ENCODE peak calls at places on chromosome 1, in five cellular contexts. One of them, this sample, is unnamed.

GRCh38 chr1:1599030-1599916 is 662 bp downstream of the FNDC10 start:
- DNase-seq in psoas muscle: no peak
- DNase-seq in IMR-90: peak
- DNase-seq in tibial nerve: no peak
- DNase-seq in endodermal cell: peak
- DNase-seq in this sample: no peak

GRCh38 chr1:242425232-242425631 is 99.3 kb downstream of the PLD5 start:
- DNase-seq in IMR-90: no peak
- DNase-seq in endodermal cell: no peak
- DNase-seq in tibial nerve: no peak
- DNase-seq in psoas muscle: no peak
- DNase-seq in this sample: peak

GRCh38 chr1:231601775-231602674 is 24.6 kb upstream of the DISC1 start:
- DNase-seq in psoas muscle: no peak
- DNase-seq in tibial nerve: no peak
- DNase-seq in endodermal cell: no peak
- DNase-seq in IMR-90: peak
- DNase-seq in this sample: no peak

GRCh38 chr1:41498809-41499208 is 14.3 kb upstream of the EDN2 start:
- DNase-seq in endodermal cell: peak
- DNase-seq in IMR-90: peak
- DNase-seq in psoas muscle: peak
- DNase-seq in tibial nerve: no peak
- DNase-seq in this sample: peak

GRCh38 chr1:100868364-100868995 is 26.2 kb downstream of the EXTL2 start:
- DNase-seq in endodermal cell: no peak
- DNase-seq in IMR-90: peak
- DNase-seq in tibial nerve: no peak
- DNase-seq in psoas muscle: no peak
- DNase-seq in this sample: peak

GRCh38 chr1:21944261-21945074 is 7.4 kb upstream of the HSPG2 start:
- DNase-seq in tibial nerve: no peak
- DNase-seq in endodermal cell: peak
- DNase-seq in psoas muscle: no peak
- DNase-seq in IMR-90: no peak
- DNase-seq in this sample: no peak

GRCh38 chr1:20719871-20720620 is 2.2 kb upstream of the KIF17 start:
- DNase-seq in tibial nerve: no peak
- DNase-seq in IMR-90: no peak
- DNase-seq in psoas muscle: no peak
- DNase-seq in endodermal cell: peak
- DNase-seq in this sample: no peak

GRCh38 chr1:225004396-225004795 is 74.9 kb downstream of the DNAH14 start:
- DNase-seq in tibial nerve: no peak
- DNase-seq in IMR-90: no peak
- DNase-seq in psoas muscle: no peak
- DNase-seq in endodermal cell: no peak
- DNase-seq in this sample: peak

GRCh38 chr1:22414244-22414751 is 37.4 kb upstream of the ZBTB40 start:
- DNase-seq in psoas muscle: no peak
- DNase-seq in endodermal cell: no peak
- DNase-seq in tibial nerve: no peak
- DNase-seq in IMR-90: peak
- DNase-seq in this sample: peak

GRCh38 chr1:116694524-116694923 is 27.0 kb upstream of the IGSF3 start:
- DNase-seq in IMR-90: no peak
- DNase-seq in endodermal cell: no peak
- DNase-seq in psoas muscle: peak
- DNase-seq in tibial nerve: no peak
- DNase-seq in this sample: peak

GRCh38 chr1:222654849-222655248 is 37.0 kb downstream of the MIA3 start:
- DNase-seq in tibial nerve: no peak
- DNase-seq in endodermal cell: no peak
- DNase-seq in IMR-90: no peak
- DNase-seq in psoas muscle: no peak
- DNase-seq in this sample: no peak

GRCh38 chr1:2539312-2539907 is 9.3 kb upstream of the HES5 start:
- DNase-seq in IMR-90: no peak
- DNase-seq in psoas muscle: no peak
- DNase-seq in tibial nerve: no peak
- DNase-seq in endodermal cell: peak
- DNase-seq in this sample: no peak

GRCh38 chr1:90708826-90709225 is 8.3 kb downstream of the BARHL2 start:
- DNase-seq in IMR-90: no peak
- DNase-seq in psoas muscle: no peak
- DNase-seq in tibial nerve: no peak
- DNase-seq in endodermal cell: no peak
- DNase-seq in this sample: no peak

GRCh38 chr1:196951711-196952394 is 8.3 kb downstream of the CFHR2 start:
- DNase-seq in tibial nerve: no peak
- DNase-seq in psoas muscle: no peak
- DNase-seq in endodermal cell: no peak
- DNase-seq in IMR-90: peak
- DNase-seq in this sample: no peak

GRCh38 chr1:77385551-77385950 is 103.7 kb downstream of the AK5 start:
- DNase-seq in endodermal cell: no peak
- DNase-seq in tibial nerve: no peak
- DNase-seq in IMR-90: peak
- DNase-seq in psoas muscle: no peak
- DNase-seq in this sample: no peak

GRCh38 chr1:82195245-82195644 is 394.5 kb downstream of the ADGRL2 start:
- DNase-seq in IMR-90: no peak
- DNase-seq in endodermal cell: no peak
- DNase-seq in psoas muscle: no peak
- DNase-seq in tibial nerve: no peak
- DNase-seq in this sample: no peak

GRCh38 chr1:38567401-38567800 is 292.2 kb downstream of the RRAGC start:
- DNase-seq in endodermal cell: no peak
- DNase-seq in tibial nerve: no peak
- DNase-seq in IMR-90: no peak
- DNase-seq in psoas muscle: no peak
- DNase-seq in this sample: no peak

GRCh38 chr1:107538502-107538901 is 397.7 kb downstream of the NTNG1 start:
- DNase-seq in endodermal cell: no peak
- DNase-seq in psoas muscle: no peak
- DNase-seq in tibial nerve: no peak
- DNase-seq in IMR-90: no peak
- DNase-seq in this sample: no peak

GRCh38 chr1:119885903-119886783 is 10.2 kb downstream of the ADAM30 start:
- DNase-seq in psoas muscle: peak
- DNase-seq in tibial nerve: no peak
- DNase-seq in IMR-90: peak
- DNase-seq in endodermal cell: peak
- DNase-seq in this sample: peak

GRCh38 chr1:2358072-2358471 is 33.3 kb downstream of the MORN1 start:
- DNase-seq in IMR-90: no peak
- DNase-seq in psoas muscle: peak
- DNase-seq in endodermal cell: no peak
- DNase-seq in tibial nerve: no peak
- DNase-seq in this sample: no peak

GRCh38 chr1:216662681-216663080 is 60.5 kb downstream of the ESRRG start:
- DNase-seq in tibial nerve: no peak
- DNase-seq in endodermal cell: no peak
- DNase-seq in psoas muscle: no peak
- DNase-seq in IMR-90: no peak
- DNase-seq in this sample: no peak

GRCh38 chr1:182586380-182586779 is 2.7 kb downstream of the RNASEL start:
- DNase-seq in endodermal cell: no peak
- DNase-seq in tibial nerve: no peak
- DNase-seq in psoas muscle: no peak
- DNase-seq in IMR-90: no peak
- DNase-seq in this sample: no peak

GRCh38 chr1:115413621-115414020 is 75.6 kb upstream of the NGF start:
- DNase-seq in psoas muscle: no peak
- DNase-seq in endodermal cell: no peak
- DNase-seq in IMR-90: no peak
- DNase-seq in tibial nerve: no peak
- DNase-seq in this sample: no peak

GRCh38 chr1:154213274-154213673 is 7.1 kb upstream of the CFAP141 start:
- DNase-seq in endodermal cell: no peak
- DNase-seq in IMR-90: peak
- DNase-seq in psoas muscle: no peak
- DNase-seq in tibial nerve: no peak
- DNase-seq in this sample: peak

GRCh38 chr1:64826991-64827390 is 82.1 kb downstream of the RAVER2 start:
- DNase-seq in IMR-90: no peak
- DNase-seq in endodermal cell: no peak
- DNase-seq in psoas muscle: no peak
- DNase-seq in tibial nerve: no peak
- DNase-seq in this sample: no peak

GRCh38 chr1:54274881-54275280 is 74.9 kb downstream of the MRPL37 start:
- DNase-seq in IMR-90: no peak
- DNase-seq in endodermal cell: no peak
- DNase-seq in tibial nerve: no peak
- DNase-seq in psoas muscle: no peak
- DNase-seq in this sample: no peak

GRCh38 chr1:56255516-56256181 is 323.7 kb downstream of the PLPP3 start:
- DNase-seq in IMR-90: peak
- DNase-seq in tibial nerve: peak
- DNase-seq in endodermal cell: no peak
- DNase-seq in psoas muscle: peak
- DNase-seq in this sample: no peak

GRCh38 chr1:247387096-247387495 is 28.9 kb upstream of the NLRP3 start:
- DNase-seq in psoas muscle: no peak
- DNase-seq in endodermal cell: no peak
- DNase-seq in IMR-90: no peak
- DNase-seq in tibial nerve: no peak
- DNase-seq in this sample: no peak

GRCh38 chr1:86530211-86530610 is 16.7 kb upstream of the CLCA4 start:
- DNase-seq in psoas muscle: no peak
- DNase-seq in IMR-90: no peak
- DNase-seq in endodermal cell: no peak
- DNase-seq in tibial nerve: no peak
- DNase-seq in this sample: no peak

GRCh38 chr1:166974647-166975345 is 544 bp downstream of the ILDR2 start:
- DNase-seq in tibial nerve: no peak
- DNase-seq in endodermal cell: peak
- DNase-seq in psoas muscle: no peak
- DNase-seq in IMR-90: no peak
- DNase-seq in this sample: no peak

GRCh38 chr1:241702436-241702835 is 50.4 kb downstream of the WDR64 start:
- DNase-seq in endodermal cell: no peak
- DNase-seq in tibial nerve: no peak
- DNase-seq in psoas muscle: no peak
- DNase-seq in IMR-90: peak
- DNase-seq in this sample: peak

DNA sequence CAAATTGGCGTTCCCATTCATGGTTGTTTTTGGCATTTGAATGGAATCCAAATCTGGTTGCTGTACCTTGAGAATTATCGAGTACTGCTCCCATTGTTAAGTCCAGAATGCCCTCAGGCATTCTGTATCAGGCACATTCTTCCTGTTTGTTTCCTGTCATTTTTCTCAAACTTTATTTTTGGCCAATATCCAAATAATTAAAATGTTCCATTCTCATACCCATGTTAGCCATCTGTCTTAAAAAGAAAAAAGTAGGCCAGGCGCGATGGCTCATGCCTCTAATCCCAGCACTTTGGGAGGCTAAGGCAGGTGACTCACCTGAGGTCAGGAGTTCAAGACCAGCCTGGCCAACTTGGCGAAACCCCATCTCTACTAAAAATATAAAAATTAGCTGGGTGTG is 29.3 kb upstream of the SHISA4 start:
- DNase-seq in IMR-90: no peak
- DNase-seq in tibial nerve: no peak
- DNase-seq in endodermal cell: no peak
- DNase-seq in psoas muscle: no peak
- DNase-seq in this sample: no peak
- TF ChIP-seq CTCF in IMR-90: no peak
- TF ChIP-seq CTCF in tibial nerve: no peak
- TF ChIP-seq CTCF in endodermal cell: no peak
- TF ChIP-seq CTCF in psoas muscle: no peak
- TF ChIP-seq CTCF in this sample: no peak

GRCh38 chr1:27940297-27940696 is 5.5 kb downstream of the SMPDL3B start:
- DNase-seq in tibial nerve: peak
- DNase-seq in endodermal cell: peak
- DNase-seq in IMR-90: no peak
- DNase-seq in psoas muscle: no peak
- DNase-seq in this sample: no peak
- TF ChIP-seq CTCF in tibial nerve: no peak
- TF ChIP-seq CTCF in endodermal cell: peak
- TF ChIP-seq CTCF in IMR-90: peak
- TF ChIP-seq CTCF in psoas muscle: peak
- TF ChIP-seq CTCF in this sample: peak

DNA sequence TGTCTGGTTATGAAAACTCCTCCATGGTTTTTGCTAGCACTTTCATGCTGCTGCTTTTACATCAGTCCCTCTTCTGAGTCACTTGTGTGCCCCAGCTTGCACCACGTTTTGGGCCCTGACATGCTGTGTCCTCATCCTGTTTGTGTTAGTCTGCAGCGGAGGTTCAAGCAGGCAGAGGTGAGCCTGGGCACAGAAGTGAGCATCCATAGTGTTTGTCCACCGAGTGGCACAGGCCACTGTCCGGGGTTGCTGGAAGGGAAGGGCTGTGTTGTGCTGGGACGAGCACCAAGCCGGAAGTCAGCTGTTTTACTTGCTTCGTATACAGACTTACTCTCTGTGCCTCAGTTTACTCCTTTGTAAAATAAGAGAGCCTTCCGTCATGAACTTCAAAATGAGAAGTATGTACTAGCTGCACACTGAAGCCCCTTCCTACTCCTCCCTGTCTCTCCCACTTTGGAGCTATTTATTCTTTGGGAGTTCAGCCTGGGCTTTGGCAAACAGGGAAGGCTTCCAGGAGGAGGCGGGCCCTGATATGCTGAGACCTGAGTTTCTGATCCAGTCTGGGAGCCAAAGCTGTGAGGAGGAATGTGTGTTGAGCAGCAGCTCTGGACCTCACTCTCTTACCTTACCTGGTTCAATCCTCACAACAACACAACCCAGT is 10.7 kb upstream of the LAPTM5 start:
- DNase-seq in tibial nerve: no peak
- DNase-seq in IMR-90: no peak
- DNase-seq in endodermal cell: no peak
- DNase-seq in psoas muscle: no peak
- DNase-seq in this sample: no peak
- TF ChIP-seq CTCF in tibial nerve: no peak
- TF ChIP-seq CTCF in IMR-90: no peak
- TF ChIP-seq CTCF in endodermal cell: no peak
- TF ChIP-seq CTCF in psoas muscle: no peak
- TF ChIP-seq CTCF in this sample: no peak

GRCh38 chr1:18200136-18200717 is 92.6 kb downstream of the IGSF21 start:
- DNase-seq in psoas muscle: no peak
- DNase-seq in tibial nerve: no peak
- DNase-seq in endodermal cell: peak
- DNase-seq in IMR-90: no peak
- DNase-seq in this sample: no peak

GRCh38 chr1:18200918-18201317 is 93.3 kb downstream of the IGSF21 start:
- DNase-seq in psoas muscle: no peak
- DNase-seq in IMR-90: no peak
- DNase-seq in tibial nerve: no peak
- DNase-seq in endodermal cell: no peak
- DNase-seq in this sample: no peak

GRCh38 chr1:18198240-18198639 is 90.6 kb downstream of the IGSF21 start:
- DNase-seq in tibial nerve: no peak
- DNase-seq in IMR-90: no peak
- DNase-seq in endodermal cell: no peak
- DNase-seq in psoas muscle: no peak
- DNase-seq in this sample: no peak

GRCh38 chr1:18199462-18199861 is 91.9 kb downstream of the IGSF21 start:
- DNase-seq in psoas muscle: no peak
- DNase-seq in IMR-90: no peak
- DNase-seq in endodermal cell: peak
- DNase-seq in tibial nerve: no peak
- DNase-seq in this sample: no peak

GRCh38 chr1:18197299-18197698 is 89.7 kb downstream of the IGSF21 start:
- DNase-seq in IMR-90: no peak
- DNase-seq in tibial nerve: no peak
- DNase-seq in psoas muscle: no peak
- DNase-seq in endodermal cell: no peak
- DNase-seq in this sample: no peak
- TF ChIP-seq CTCF in IMR-90: no peak
- TF ChIP-seq CTCF in tibial nerve: no peak
- TF ChIP-seq CTCF in psoas muscle: no peak
- TF ChIP-seq CTCF in endodermal cell: peak
- TF ChIP-seq CTCF in this sample: no peak

This sample was measured in bronchial epithelial cell.